ENCODE peak calls at places on chromosome 13, in six cellular contexts. F is GM12878, B is K562, N is H1, Q is WTC11, Y is HepG2. W is an unnamed sample.

GRCh38 chr13:83352391-83352790 is 529.9 kb downstream of the SLITRK1 start:
- DNase-seq in F (no peak), B (no peak), N (no peak), Q (no peak), Y (no peak), W (no peak)

GRCh38 chr13:111873676-111874178 is 193.2 kb upstream of the SOX1 start:
- DNase-seq in F (no peak), B (no peak), N (peak), Q (no peak), Y (no peak), W (no peak)

GRCh38 chr13:62887046-62887445 is 1471.4 kb upstream of the PCDH20 start:
- DNase-seq in F (no peak), B (no peak), N (no peak), Q (no peak), Y (no peak), W (no peak)

GRCh38 chr13:22090114-22090513 is 419.2 kb downstream of the FGF9 start:
- DNase-seq in F (no peak), B (no peak), N (no peak), Q (no peak), Y (no peak), W (no peak)

GRCh38 chr13:108000998-108001397 is 214.3 kb downstream of the LIG4 start:
- DNase-seq in F (no peak), B (peak), N (no peak), Q (no peak), Y (no peak), W (no peak)

GRCh38 chr13:80040219-80040976 is 300.5 kb downstream of the SPRY2 start:
- DNase-seq in F (no peak), B (no peak), N (no peak), Q (no peak), Y (no peak), W (no peak)

GRCh38 chr13:110759710-110760109 is 46.2 kb downstream of the ING1 start:
- DNase-seq in F (no peak), B (no peak), N (no peak), Q (no peak), Y (no peak), W (no peak)

GRCh38 chr13:74062933-74063332 is 71.3 kb downstream of the KLF12 start:
- DNase-seq in F (peak), B (no peak), N (no peak), Q (no peak), Y (no peak), W (no peak)

GRCh38 chr13:22061371-22061805 is 390.5 kb downstream of the FGF9 start:
- DNase-seq in F (peak), B (no peak), N (no peak), Q (no peak), Y (no peak), W (peak)

GRCh38 chr13:90103099-90103784 is 1244.2 kb upstream of the MIR17HG start:
- DNase-seq in F (no peak), B (no peak), N (no peak), Q (no peak), Y (no peak), W (no peak)

GRCh38 chr13:28099396-28100148 is 804 bp downstream of the FLT3 start:
- DNase-seq in F (no peak), B (no peak), N (no peak), Q (no peak), Y (no peak), W (peak)

GRCh38 chr13:91758724-91759123 is 360.3 kb downstream of the GPC5 start:
- DNase-seq in F (no peak), B (no peak), N (no peak), Q (no peak), Y (no peak), W (no peak)

GRCh38 chr13:76725211-76725610 is 161.0 kb downstream of the KCTD12 start:
- DNase-seq in F (no peak), B (no peak), N (no peak), Q (no peak), Y (no peak), W (no peak)

GRCh38 chr13:36875431-36875830 is 44.6 kb downstream of the SMAD9 start:
- DNase-seq in F (no peak), B (no peak), N (no peak), Q (no peak), Y (no peak), W (no peak)

GRCh38 chr13:31436478-31436877 is 236.7 kb downstream of the B3GLCT start:
- DNase-seq in F (no peak), B (no peak), N (no peak), Q (no peak), Y (no peak), W (no peak)

GRCh38 chr13:44160549-44161278 is 212.9 kb upstream of the SERP2 start:
- DNase-seq in F (no peak), B (no peak), N (no peak), Q (no peak), Y (no peak), W (no peak)

GRCh38 chr13:47110141-47110540 is 213.3 kb upstream of the HTR2A start:
- DNase-seq in F (no peak), B (no peak), N (no peak), Q (no peak), Y (no peak), W (no peak)

GRCh38 chr13:73339086-73339485 is 280.3 kb downstream of the KLF5 start:
- DNase-seq in F (no peak), B (no peak), N (no peak), Q (no peak), Y (no peak), W (no peak)

DNA sequence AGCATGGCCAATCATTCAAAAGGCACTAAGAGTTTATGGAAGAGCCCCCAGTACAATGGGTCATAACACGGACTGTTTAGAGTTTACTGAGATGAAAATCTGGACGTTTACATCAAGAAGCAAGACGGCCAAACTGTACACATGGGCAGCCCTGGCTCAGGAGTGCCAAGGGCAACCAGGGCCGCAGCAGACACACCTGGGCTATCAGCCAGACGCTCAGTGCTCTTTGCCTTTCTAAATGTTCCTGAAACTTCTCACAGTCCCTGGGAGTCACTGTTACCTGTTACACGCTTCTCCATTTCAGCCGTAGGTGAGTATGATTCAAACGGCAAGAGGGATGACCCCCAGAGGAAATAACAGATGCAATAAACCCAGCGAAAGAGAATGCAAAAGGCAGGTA is 64.5 kb downstream of the ABCC4 start:
- DNase-seq in F (no peak), B (no peak), N (no peak), Q (no peak), Y (no peak), W (no peak)
- TF ChIP-seq CREB1 in F (no peak), B (no peak), N (no peak), Q (no peak), Y (no peak), W (no peak)

GRCh38 chr13:100815476-100816046 is 141.0 kb upstream of the TMTC4 start:
- DNase-seq in F (no peak), B (no peak), N (no peak), Q (no peak), Y (no peak), W (peak)

GRCh38 chr13:100817897-100818296 is 143.3 kb upstream of the TMTC4 start:
- DNase-seq in F (no peak), B (no peak), N (no peak), Q (no peak), Y (no peak), W (no peak)

GRCh38 chr13:100818706-100819105 is 144.1 kb upstream of the TMTC4 start:
- DNase-seq in F (no peak), B (no peak), N (no peak), Q (no peak), Y (no peak), W (no peak)
- TF ChIP-seq CREB1 in F (no peak), B (no peak), N (no peak), Q (no peak), Y (no peak), W (no peak)

GRCh38 chr13:33349314-33349995 is 63.9 kb upstream of the STARD13 start:
- DNase-seq in F (no peak), B (no peak), N (no peak), Q (peak), Y (no peak), W (peak)

GRCh38 chr13:33349996-33350826 is 64.7 kb upstream of the STARD13 start:
- DNase-seq in F (no peak), B (no peak), N (peak), Q (peak), Y (no peak), W (peak)

GRCh38 chr13:33347866-33348265 is 62.3 kb upstream of the STARD13 start:
- DNase-seq in F (no peak), B (no peak), N (no peak), Q (no peak), Y (no peak), W (no peak)

GRCh38 chr13:33345842-33346241 is 60.3 kb upstream of the STARD13 start:
- DNase-seq in F (no peak), B (no peak), N (no peak), Q (no peak), Y (no peak), W (no peak)

GRCh38 chr13:33348366-33348765 is 62.8 kb upstream of the STARD13 start:
- DNase-seq in F (no peak), B (no peak), N (no peak), Q (no peak), Y (no peak), W (no peak)
- TF ChIP-seq CREB1 in F (no peak), B (no peak), N (no peak), Q (no peak), Y (no peak), W (no peak)

GRCh38 chr13:65236841-65237418 is 1993.2 kb downstream of the PCDH9 start:
- DNase-seq in F (no peak), B (no peak), N (peak), Q (peak), Y (no peak), W (peak)
- TF ChIP-seq CREB1 in F (no peak), B (no peak), N (no peak), Q (no peak), Y (no peak), W (no peak)

GRCh38 chr13:37981932-37982331 is 112.4 kb upstream of the TRPC4 start:
- DNase-seq in F (no peak), B (no peak), N (no peak), Q (no peak), Y (no peak), W (no peak)

GRCh38 chr13:37984357-37984756 is 114.8 kb upstream of the TRPC4 start:
- DNase-seq in F (no peak), B (no peak), N (no peak), Q (peak), Y (peak), W (peak)

GRCh38 chr13:37985281-37985680 is 115.7 kb upstream of the TRPC4 start:
- DNase-seq in F (no peak), B (no peak), N (no peak), Q (no peak), Y (no peak), W (no peak)
- TF ChIP-seq CREB1 in F (no peak), B (no peak), N (no peak), Q (no peak), Y (no peak), W (no peak)

GRCh38 chr13:113935523-113935922 is 38.4 kb downstream of the C13orf46 start:
- DNase-seq in F (no peak), B (no peak), N (no peak), Q (peak), Y (no peak), W (no peak)
- TF ChIP-seq CREB1 in F (no peak), B (no peak), N (no peak), Q (no peak), Y (no peak), W (no peak)

GRCh38 chr13:40316301-40316700 is 350.1 kb downstream of the FOXO1 start:
- DNase-seq in F (no peak), B (no peak), N (no peak), Q (no peak), Y (no peak), W (no peak)
- TF ChIP-seq CREB1 in F (no peak), B (no peak), N (no peak), Q (no peak), Y (no peak), W (no peak)